ENCODE peak calls at places on chromosomes 5 and 9, in eight cellular contexts. One of them, this sample, is unnamed.

GRCh38 chr5:155943516-155944407 is 383.2 kb upstream of the SGCD start:
- DNase-seq in Panc1: no peak
- DNase-seq in OCI-LY7: peak
- DNase-seq in A549: peak
- DNase-seq in thyroid gland: peak
- DNase-seq in uterus: peak
- DNase-seq in AG04450: no peak
- DNase-seq in HepG2: peak
- DNase-seq in this sample: peak

GRCh38 chr5:54187694-54188093 is 122.7 kb downstream of the ARL15 start:
- DNase-seq in HepG2: no peak
- DNase-seq in A549: no peak
- DNase-seq in AG04450: no peak
- DNase-seq in uterus: no peak
- DNase-seq in thyroid gland: no peak
- DNase-seq in OCI-LY7: no peak
- DNase-seq in Panc1: no peak
- DNase-seq in this sample: no peak

GRCh38 chr9:131733601-131734061 is 6.2 kb downstream of the RAPGEF1 start:
- DNase-seq in uterus: no peak
- DNase-seq in AG04450: peak
- DNase-seq in thyroid gland: peak
- DNase-seq in A549: peak
- DNase-seq in OCI-LY7: no peak
- DNase-seq in Panc1: no peak
- DNase-seq in HepG2: no peak
- DNase-seq in this sample: peak

GRCh38 chr5:138077064-138077696 is 6.7 kb upstream of the WNT8A start:
- DNase-seq in thyroid gland: peak
- DNase-seq in uterus: peak
- DNase-seq in AG04450: peak
- DNase-seq in Panc1: peak
- DNase-seq in HepG2: peak
- DNase-seq in OCI-LY7: peak
- DNase-seq in A549: peak
- DNase-seq in this sample: peak

GRCh38 chr9:102587231-102587630 is 407.9 kb upstream of the CYLC2 start:
- DNase-seq in A549: no peak
- DNase-seq in Panc1: no peak
- DNase-seq in uterus: no peak
- DNase-seq in OCI-LY7: no peak
- DNase-seq in thyroid gland: no peak
- DNase-seq in HepG2: no peak
- DNase-seq in AG04450: no peak
- DNase-seq in this sample: no peak

GRCh38 chr9:131735238-131736181 is 4.4 kb downstream of the RAPGEF1 start:
- DNase-seq in AG04450: no peak
- DNase-seq in thyroid gland: no peak
- DNase-seq in OCI-LY7: no peak
- DNase-seq in HepG2: peak
- DNase-seq in uterus: no peak
- DNase-seq in Panc1: no peak
- DNase-seq in A549: peak
- DNase-seq in this sample: no peak

GRCh38 chr5:172453206-172453985 is 929 bp downstream of the SH3PXD2B start:
- DNase-seq in A549: peak
- DNase-seq in AG04450: no peak
- DNase-seq in thyroid gland: no peak
- DNase-seq in uterus: peak
- DNase-seq in HepG2: peak
- DNase-seq in OCI-LY7: no peak
- DNase-seq in Panc1: no peak
- DNase-seq in this sample: peak

GRCh38 chr5:159094745-159095144 is 5.0 kb downstream of the EBF1 start:
- DNase-seq in AG04450: no peak
- DNase-seq in Panc1: no peak
- DNase-seq in thyroid gland: peak
- DNase-seq in A549: peak
- DNase-seq in HepG2: peak
- DNase-seq in uterus: peak
- DNase-seq in OCI-LY7: peak
- DNase-seq in this sample: peak

GRCh38 chr9:131732061-131732526 is 7.8 kb downstream of the RAPGEF1 start:
- DNase-seq in thyroid gland: peak
- DNase-seq in AG04450: no peak
- DNase-seq in uterus: no peak
- DNase-seq in A549: no peak
- DNase-seq in OCI-LY7: no peak
- DNase-seq in Panc1: no peak
- DNase-seq in HepG2: peak
- DNase-seq in this sample: no peak

DNA sequence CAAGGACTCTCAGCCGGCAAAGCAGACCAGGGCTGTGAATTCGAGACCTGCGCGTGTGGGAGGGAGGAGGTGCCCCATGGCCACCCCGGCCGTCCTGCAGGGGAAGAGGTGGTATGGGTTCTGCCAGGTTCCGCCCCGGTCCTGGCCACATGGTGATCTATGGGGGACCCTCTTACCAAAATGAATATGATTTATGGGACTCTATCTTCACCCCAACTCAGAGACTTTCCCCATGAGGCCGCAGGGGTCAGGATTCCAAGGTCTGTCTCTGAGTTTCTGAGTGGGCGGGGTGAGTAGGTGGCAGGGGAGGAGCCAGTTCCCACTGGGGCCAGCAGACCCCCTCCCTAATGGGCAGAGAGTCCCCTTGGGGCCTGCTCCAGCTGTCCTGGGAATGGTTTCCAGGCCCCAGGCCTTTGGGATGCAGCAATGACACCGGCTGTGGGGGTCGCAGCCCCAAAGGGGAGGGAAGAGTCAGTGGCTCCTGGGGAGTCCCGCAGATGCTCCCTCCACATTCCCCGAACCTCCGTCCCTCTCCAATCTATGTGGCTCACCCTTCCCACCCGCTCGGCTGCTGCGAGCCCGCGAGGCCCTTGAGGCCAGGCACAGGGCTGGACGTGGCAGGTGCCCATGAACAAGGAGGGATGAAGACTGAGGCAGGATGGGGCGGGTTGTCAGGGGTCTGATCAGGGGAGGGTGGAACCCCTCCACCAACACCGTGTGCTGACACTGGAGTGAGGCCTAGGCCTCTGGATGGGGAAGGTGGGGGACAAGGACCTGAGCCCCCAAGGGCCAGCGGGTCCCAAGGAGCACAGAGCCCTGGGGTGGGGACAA is 20.1 kb upstream of the NOTCH1 start:
- DNase-seq in HepG2: no peak
- DNase-seq in uterus: no peak
- DNase-seq in A549: no peak
- DNase-seq in thyroid gland: no peak
- DNase-seq in OCI-LY7: no peak
- DNase-seq in Panc1: no peak
- DNase-seq in AG04450: no peak
- DNase-seq in this sample: no peak
- H3K4me3 ChIP-seq in HepG2: no peak
- H3K4me3 ChIP-seq in uterus: no peak
- H3K4me3 ChIP-seq in A549: no peak
- H3K4me3 ChIP-seq in thyroid gland: no peak
- H3K4me3 ChIP-seq in OCI-LY7: no peak
- H3K4me3 ChIP-seq in Panc1: no peak
- H3K4me3 ChIP-seq in AG04450: no peak
- H3K4me3 ChIP-seq in this sample: no peak

GRCh38 chr5:150166193-150167162 is at the start of gene CDX1:
- DNase-seq in thyroid gland: no peak
- DNase-seq in uterus: no peak
- DNase-seq in AG04450: no peak
- DNase-seq in HepG2: no peak
- DNase-seq in Panc1: no peak
- DNase-seq in A549: no peak
- DNase-seq in OCI-LY7: no peak
- DNase-seq in this sample: no peak
- TF ChIP-seq CTCF in thyroid gland: no peak
- TF ChIP-seq CTCF in uterus: no peak
- TF ChIP-seq CTCF in AG04450: no peak
- TF ChIP-seq CTCF in HepG2: no peak
- TF ChIP-seq CTCF in Panc1: no peak
- TF ChIP-seq CTCF in A549: no peak
- TF ChIP-seq CTCF in OCI-LY7: no peak
- TF ChIP-seq CTCF in this sample: no peak

DNA sequence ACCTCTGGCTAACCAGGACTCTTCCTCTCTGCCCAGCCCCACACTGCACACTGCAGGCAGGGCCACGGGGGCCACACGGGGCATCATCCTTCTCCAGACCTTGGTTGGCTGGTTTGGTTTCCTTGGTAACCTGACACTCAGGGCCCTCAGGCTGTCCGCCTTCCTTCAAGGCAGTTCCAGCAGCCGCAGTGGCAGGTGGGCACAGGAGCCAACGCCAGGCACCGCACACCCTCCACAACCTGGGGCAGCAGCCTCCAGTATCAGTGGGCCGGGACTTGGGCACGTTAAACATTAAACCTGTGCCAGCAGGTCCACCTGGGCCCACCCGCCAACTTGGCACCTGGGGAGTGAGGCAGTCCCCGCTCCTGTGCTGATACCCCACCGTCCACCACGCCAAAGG is 1.9 kb downstream of the NPDC1 start:
- DNase-seq in thyroid gland: no peak
- DNase-seq in HepG2: no peak
- DNase-seq in A549: no peak
- DNase-seq in uterus: no peak
- DNase-seq in AG04450: no peak
- DNase-seq in OCI-LY7: no peak
- DNase-seq in Panc1: no peak
- DNase-seq in this sample: no peak
- H3K4me3 ChIP-seq in thyroid gland: no peak
- H3K4me3 ChIP-seq in HepG2: no peak
- H3K4me3 ChIP-seq in A549: no peak
- H3K4me3 ChIP-seq in uterus: no peak
- H3K4me3 ChIP-seq in AG04450: no peak
- H3K4me3 ChIP-seq in OCI-LY7: no peak
- H3K4me3 ChIP-seq in Panc1: no peak
- H3K4me3 ChIP-seq in this sample: no peak

GRCh38 chr5:145854651-145855258 is 18.1 kb downstream of the GRXCR2 start:
- DNase-seq in Panc1: peak
- DNase-seq in A549: peak
- DNase-seq in AG04450: peak
- DNase-seq in uterus: no peak
- DNase-seq in HepG2: peak
- DNase-seq in thyroid gland: no peak
- DNase-seq in OCI-LY7: no peak
- DNase-seq in this sample: peak

GRCh38 chr5:145852990-145853389 is 17.8 kb upstream of the PRELID2 start:
- DNase-seq in OCI-LY7: no peak
- DNase-seq in Panc1: no peak
- DNase-seq in uterus: no peak
- DNase-seq in A549: no peak
- DNase-seq in AG04450: no peak
- DNase-seq in thyroid gland: no peak
- DNase-seq in HepG2: no peak
- DNase-seq in this sample: no peak

GRCh38 chr5:145853952-145854351 is 18.8 kb upstream of the PRELID2 start:
- DNase-seq in A549: no peak
- DNase-seq in Panc1: no peak
- DNase-seq in OCI-LY7: no peak
- DNase-seq in uterus: no peak
- DNase-seq in thyroid gland: no peak
- DNase-seq in AG04450: no peak
- DNase-seq in HepG2: no peak
- DNase-seq in this sample: no peak

GRCh38 chr5:145856285-145856818 is 16.5 kb downstream of the GRXCR2 start:
- DNase-seq in AG04450: peak
- DNase-seq in thyroid gland: peak
- DNase-seq in uterus: peak
- DNase-seq in Panc1: no peak
- DNase-seq in HepG2: peak
- DNase-seq in OCI-LY7: no peak
- DNase-seq in A549: no peak
- DNase-seq in this sample: peak

DNA sequence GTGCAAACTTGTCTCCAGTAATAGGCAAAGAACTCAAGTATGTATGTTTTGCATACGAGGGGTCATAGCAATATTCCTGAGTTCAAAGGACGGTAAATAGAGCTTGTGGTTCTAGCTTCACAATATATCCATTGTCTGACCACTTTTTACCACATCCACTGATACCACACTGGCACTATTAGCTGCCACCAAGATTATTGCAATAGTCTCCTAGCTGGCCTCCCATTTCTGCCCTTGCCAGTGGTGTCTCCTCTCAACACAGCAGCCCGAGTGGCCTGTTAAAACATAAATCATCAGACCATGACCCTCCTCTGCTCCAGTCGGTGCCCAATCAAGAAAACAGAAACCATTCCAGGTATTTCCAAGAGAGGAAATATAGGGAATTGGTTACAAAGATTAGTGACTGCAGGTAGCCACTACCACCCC is 17.0 kb downstream of the GRXCR2 start:
- DNase-seq in HepG2: peak
- DNase-seq in OCI-LY7: no peak
- DNase-seq in AG04450: no peak
- DNase-seq in Panc1: no peak
- DNase-seq in thyroid gland: peak
- DNase-seq in A549: no peak
- DNase-seq in uterus: no peak
- DNase-seq in this sample: no peak
- TF ChIP-seq CTCF in HepG2: no peak
- TF ChIP-seq CTCF in OCI-LY7: no peak
- TF ChIP-seq CTCF in AG04450: no peak
- TF ChIP-seq CTCF in Panc1: no peak
- TF ChIP-seq CTCF in thyroid gland: no peak
- TF ChIP-seq CTCF in A549: no peak
- TF ChIP-seq CTCF in uterus: no peak
- TF ChIP-seq CTCF in this sample: no peak

DNA sequence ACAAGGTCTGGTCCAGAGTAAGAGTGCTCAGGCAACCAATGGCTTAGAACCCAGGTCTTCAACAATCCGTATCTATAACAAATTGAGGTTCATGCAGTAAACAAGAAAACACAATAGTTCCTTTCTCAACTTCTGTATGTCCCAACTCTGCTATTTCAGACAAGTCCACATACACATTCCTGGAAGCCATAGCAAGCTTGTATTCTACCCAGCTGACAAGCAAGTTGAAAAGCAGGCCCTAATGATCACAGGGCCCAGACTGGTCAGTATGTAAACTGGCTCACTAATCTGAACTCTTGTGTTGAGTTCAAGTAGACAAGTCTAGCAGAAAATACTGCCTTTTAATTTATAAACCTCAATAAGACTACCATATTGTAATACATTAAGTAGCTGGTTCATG is 26.9 kb downstream of the FNIP1 start:
- DNase-seq in A549: no peak
- DNase-seq in HepG2: peak
- DNase-seq in OCI-LY7: no peak
- DNase-seq in Panc1: no peak
- DNase-seq in uterus: no peak
- DNase-seq in thyroid gland: no peak
- DNase-seq in AG04450: no peak
- DNase-seq in this sample: no peak
- H3K4me3 ChIP-seq in A549: no peak
- H3K4me3 ChIP-seq in HepG2: no peak
- H3K4me3 ChIP-seq in OCI-LY7: no peak
- H3K4me3 ChIP-seq in Panc1: no peak
- H3K4me3 ChIP-seq in uterus: no peak
- H3K4me3 ChIP-seq in thyroid gland: no peak
- H3K4me3 ChIP-seq in AG04450: no peak
- H3K4me3 ChIP-seq in this sample: no peak